ENCODE peak calls at places on chromosomes 5 and 9, in seven cellular contexts. H is GM04504, C is AG08395, V is astrocyte of the spinal cord, L is right cardiac atrium, K is HEK293T, P is ELF-1. R is an unnamed sample.

GRCh38 chr5:96868603-96869371 is 7.5 kb upstream of the ERAP2 start:
- DNase-seq in H (no peak), C (peak), V (peak), L (no peak), K (peak), P (peak), R (peak)

GRCh38 chr9:136694163-136694864 is 7.1 kb upstream of the AGPAT2 start:
- DNase-seq in H (no peak), C (peak), V (no peak), L (peak), K (peak), P (peak), R (peak)

GRCh38 chr5:83281658-83282057 is 189.9 kb upstream of the VCAN start:
- DNase-seq in H (peak), C (peak), V (peak), L (no peak), K (no peak), P (no peak), R (no peak)

GRCh38 chr5:140111859-140112551 is 1.9 kb upstream of the PURA start:
- DNase-seq in H (no peak), C (no peak), V (no peak), L (no peak), K (no peak), P (no peak), R (no peak)

GRCh38 chr5:124801551-124801950 is 55.1 kb upstream of the ZNF608 start:
- DNase-seq in H (no peak), C (no peak), V (no peak), L (no peak), K (no peak), P (no peak), R (no peak)

GRCh38 chr9:95137587-95138145 is 179.8 kb downstream of the FANCC start:
- DNase-seq in H (no peak), C (no peak), V (no peak), L (peak), K (no peak), P (no peak), R (peak)

GRCh38 chr9:8725635-8726034 is 926.1 kb upstream of the DMAC1 start:
- DNase-seq in H (no peak), C (no peak), V (no peak), L (no peak), K (no peak), P (no peak), R (no peak)

GRCh38 chr5:112183103-112183634 is 235.9 kb downstream of the EPB41L4A start:
- DNase-seq in H (no peak), C (no peak), V (peak), L (no peak), K (no peak), P (no peak), R (no peak)

GRCh38 chr9:78234810-78235209 is 1.1 kb upstream of the CEP78 start:
- DNase-seq in H (no peak), C (peak), V (peak), L (no peak), K (no peak), P (no peak), R (no peak)

GRCh38 chr9:73135394-73135793 is 16.3 kb upstream of the ANXA1 start:
- DNase-seq in H (no peak), C (no peak), V (no peak), L (no peak), K (no peak), P (no peak), R (no peak)

GRCh38 chr9:17802249-17802857 is 223.5 kb downstream of the SH3GL2 start:
- DNase-seq in H (no peak), C (peak), V (peak), L (no peak), K (no peak), P (no peak), R (no peak)

GRCh38 chr9:28956111-28956880 is 1383.0 kb upstream of the C9orf72 start:
- DNase-seq in H (no peak), C (no peak), V (no peak), L (no peak), K (no peak), P (no peak), R (no peak)

GRCh38 chr9:127608104-127608966 is 3.7 kb upstream of the STXBP1 start:
- DNase-seq in H (no peak), C (peak), V (no peak), L (peak), K (peak), P (peak), R (peak)

GRCh38 chr9:76101945-76102344 is 211.5 kb downstream of the PCSK5 start:
- DNase-seq in H (no peak), C (no peak), V (no peak), L (no peak), K (no peak), P (no peak), R (no peak)

GRCh38 chr5:110965773-110966581 is 105.5 kb upstream of the TSLP start:
- DNase-seq in H (no peak), C (no peak), V (no peak), L (no peak), K (no peak), P (no peak), R (no peak)

GRCh38 chr5:34991486-34992238 is 56.1 kb downstream of the AGXT2 start:
- DNase-seq in H (no peak), C (no peak), V (peak), L (no peak), K (no peak), P (peak), R (no peak)

GRCh38 chr9:34246453-34246852 is 67.6 kb downstream of the UBAP1 start:
- DNase-seq in H (no peak), C (no peak), V (no peak), L (no peak), K (no peak), P (no peak), R (no peak)

GRCh38 chr9:137371966-137372651 is 50.9 kb downstream of the EXD3 start:
- DNase-seq in H (no peak), C (no peak), V (no peak), L (peak), K (no peak), P (no peak), R (no peak)

R was measured in SHP77.